ENCODE peak calls at places on chromosomes 6 and 20, in five cellular contexts. T, L, F, V and U are unnamed samples.

GRCh38 chr6:37303891-37304503 is 46.1 kb upstream of the TMEM217 start:
- DNase-seq in T (no peak), L (peak), F (no peak), V (no peak), U (no peak)

GRCh38 chr6:121216928-121217327 is 117.4 kb downstream of the TBC1D32 start:
- DNase-seq in T (no peak), L (peak), F (no peak), V (no peak), U (no peak)

GRCh38 chr6:44183783-44184182 is 25.2 kb downstream of the CAPN11 start:
- DNase-seq in T (no peak), L (no peak), F (no peak), V (no peak), U (no peak)

GRCh38 chr6:150894935-150895686 is 29.6 kb downstream of the MTHFD1L start:
- DNase-seq in T (no peak), L (peak), F (no peak), V (no peak), U (peak)

GRCh38 chr6:169805242-169805838 is 53.9 kb downstream of the ERMARD start:
- DNase-seq in T (no peak), L (no peak), F (no peak), V (no peak), U (peak)

GRCh38 chr20:58145506-58146080 is 82.9 kb downstream of the ANKRD60 start:
- DNase-seq in T (no peak), L (no peak), F (no peak), V (no peak), U (no peak)

GRCh38 chr20:6053776-6054688 is at the start of gene LRRN4:
- DNase-seq in T (no peak), L (peak), F (no peak), V (no peak), U (no peak)

GRCh38 chr6:136309171-136309570 is 19.5 kb upstream of the BCLAF1 start:
- DNase-seq in T (no peak), L (no peak), F (no peak), V (no peak), U (no peak)

GRCh38 chr6:117908246-117909107 is 1.4 kb downstream of the SLC35F1 start:
- DNase-seq in T (no peak), L (no peak), F (no peak), V (no peak), U (no peak)

GRCh38 chr6:170290306-170291128 is at the start of gene DLL1:
- DNase-seq in T (peak), L (no peak), F (no peak), V (no peak), U (no peak)

GRCh38 chr6:159038914-159039884 is 5.6 kb downstream of the TAGAP start:
- DNase-seq in T (no peak), L (peak), F (peak), V (no peak), U (peak)

GRCh38 chr6:157304840-157305675 is 18.3 kb downstream of the TMEM242 start:
- DNase-seq in T (no peak), L (no peak), F (no peak), V (no peak), U (no peak)

GRCh38 chr6:129608886-129609540 is 101.0 kb downstream of the ARHGAP18 start:
- DNase-seq in T (no peak), L (no peak), F (no peak), V (no peak), U (no peak)

GRCh38 chr6:88168362-88168761 is 2.2 kb upstream of the CNR1 start:
- DNase-seq in T (no peak), L (no peak), F (no peak), V (no peak), U (no peak)

GRCh38 chr6:167583412-167583811 is 243.3 kb upstream of the AFDN start:
- DNase-seq in T (no peak), L (no peak), F (no peak), V (no peak), U (no peak)

GRCh38 chr20:2005831-2006426 is 12.1 kb upstream of the PDYN start:
- DNase-seq in T (no peak), L (peak), F (peak), V (peak), U (peak)

GRCh38 chr6:43273707-43274106 is 24.4 kb upstream of the SLC22A7 start:
- DNase-seq in T (no peak), L (no peak), F (no peak), V (no peak), U (no peak)

GRCh38 chr6:46113370-46113769 is 16.4 kb upstream of the ENPP4 start:
- DNase-seq in T (no peak), L (no peak), F (no peak), V (no peak), U (no peak)

GRCh38 chr6:152246554-152247337 is 390.4 kb downstream of the SYNE1 start:
- DNase-seq in T (no peak), L (peak), F (no peak), V (no peak), U (no peak)

GRCh38 chr6:47168176-47168575 is 126.0 kb upstream of the ADGRF1 start:
- DNase-seq in T (no peak), L (peak), F (peak), V (no peak), U (no peak)

GRCh38 chr6:55748880-55749279 is 126.5 kb downstream of the BMP5 start:
- DNase-seq in T (no peak), L (no peak), F (no peak), V (no peak), U (no peak)

GRCh38 chr6:16760536-16761468 is at the start of gene ATXN1:
- DNase-seq in T (no peak), L (peak), F (peak), V (no peak), U (no peak)

GRCh38 chr6:135667694-135668455 is 170.3 kb upstream of the AHI1 start:
- DNase-seq in T (no peak), L (peak), F (peak), V (no peak), U (no peak)

GRCh38 chr6:44800171-44800671 is 412.7 kb downstream of the CDC5L start:
- DNase-seq in T (no peak), L (peak), F (peak), V (no peak), U (no peak)

GRCh38 chr6:135163440-135163738 is 17.7 kb upstream of the MYB start:
- DNase-seq in T (no peak), L (no peak), F (no peak), V (no peak), U (peak)

GRCh38 chr6:12009904-12010634 is 2.0 kb upstream of the HIVEP1 start:
- DNase-seq in T (no peak), L (peak), F (peak), V (no peak), U (no peak)